ENCODE peak calls at places on chromosome 21, in seven cellular contexts. T is transverse colon, J is spleen, S is lower lobe of right lung, M is right lobe of liver, R is neural progenitor cell, C is chondrocyte. A is an unnamed sample.
A peak's percentile ranks its signal among the peaks of the same experiment; 100 is the strongest.

GRCh38 chr21:45494135-45494850 is 47.9 kb downstream of the SLC19A1 start:
- DNase-seq in M (peak; percentile 39), T (no peak), J (peak; percentile 49), C (peak; percentile 84), S (no peak), R (no peak), A (no peak)

GRCh38 chr21:35020446-35020845 is 28.7 kb downstream of the RUNX1 start:
- DNase-seq in R (no peak), M (no peak), S (no peak), T (no peak), J (peak; percentile 85), C (no peak), A (no peak)

GRCh38 chr21:37452222-37452621 is 85.6 kb downstream of the DYRK1A start:
- DNase-seq in R (no peak), S (no peak), J (no peak), T (no peak), C (no peak), M (no peak), A (no peak)

GRCh38 chr21:45386728-45387371 is 18.1 kb upstream of the COL18A1 start:
- DNase-seq in T (no peak), M (peak; percentile 50), J (peak; percentile 80), R (no peak), S (peak; percentile 44), C (peak; percentile 67), A (no peak)

GRCh38 chr21:26169611-26170470 is 729 bp downstream of the APP start:
- DNase-seq in S (peak; percentile 75), J (peak; percentile 92), M (peak; percentile 78), T (peak; percentile 64), R (peak; percentile 77), C (no peak), A (peak; percentile 78)

GRCh38 chr21:45521241-45521640 is 21.0 kb downstream of the SLC19A1 start:
- DNase-seq in M (no peak), C (no peak), S (no peak), J (no peak), T (no peak), R (no peak), A (no peak)

GRCh38 chr21:40548134-40548533 is 298.8 kb downstream of the DSCAM start:
- DNase-seq in S (no peak), R (peak; percentile 23), J (no peak), M (no peak), T (no peak), C (no peak), A (no peak)

GRCh38 chr21:32209580-32209979 is 69.3 kb downstream of the MIS18A start:
- DNase-seq in J (no peak), T (no peak), S (no peak), R (no peak), C (no peak), M (no peak), A (peak; percentile 15)

GRCh38 chr21:15895142-15896106 is 165.6 kb downstream of the USP25 start:
- DNase-seq in J (no peak), T (no peak), S (no peak), C (no peak), R (no peak), M (no peak), A (no peak)

GRCh38 chr21:26563977-26564503 is 9.0 kb downstream of the CYYR1 start:
- DNase-seq in S (no peak), C (no peak), J (no peak), T (no peak), R (no peak), M (no peak), A (no peak)

GRCh38 chr21:42232176-42232825 is 13.4 kb downstream of the ABCG1 start:
- DNase-seq in M (no peak), J (peak; percentile 80), S (peak; percentile 26), R (no peak), T (no peak), C (peak; percentile 32), A (no peak)

GRCh38 chr21:35163381-35163780 is 114.3 kb upstream of the RUNX1 start:
- DNase-seq in J (no peak), R (no peak), M (no peak), S (no peak), T (no peak), C (no peak), A (no peak)

GRCh38 chr21:17858764-17859163 is 39.6 kb upstream of the C21orf91 start:
- DNase-seq in T (no peak), C (no peak), S (no peak), J (no peak), M (no peak), R (peak; percentile 48), A (no peak)

GRCh38 chr21:36125513-36126121 is 9.3 kb upstream of the CBR3 start:
- DNase-seq in C (no peak), S (peak; percentile 69), T (peak; percentile 67), J (no peak), R (peak; percentile 53), M (no peak), A (no peak)

GRCh38 chr21:27024316-27024715 is 57.4 kb upstream of the ADAMTS5 start:
- DNase-seq in R (no peak), S (no peak), T (no peak), C (no peak), J (no peak), M (no peak), A (no peak)

DNA sequence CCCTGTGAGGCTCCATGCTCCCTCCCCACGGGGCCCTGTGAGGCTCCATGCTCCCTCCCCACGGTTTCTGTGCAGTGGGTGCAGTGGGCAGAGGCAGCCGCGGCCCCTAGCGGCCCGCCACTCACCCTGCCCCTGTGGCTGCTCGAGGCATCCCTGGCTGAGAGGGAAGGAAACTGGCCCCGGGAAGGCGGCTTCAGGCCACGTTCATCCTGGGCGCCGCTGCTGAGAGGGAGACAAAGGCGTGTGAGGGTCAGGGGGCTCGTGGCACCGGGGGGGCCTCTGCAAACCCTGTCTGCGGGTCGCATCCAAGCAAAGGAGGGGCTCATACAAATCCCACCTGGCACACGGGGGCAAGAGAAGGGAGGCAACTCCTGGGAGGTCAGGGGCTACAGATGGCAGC is 8.5 kb downstream of the CFAP410 start:
- DNase-seq in S (no peak), R (no peak), T (no peak), C (no peak), J (no peak), M (no peak), A (no peak)
- TF ChIP-seq CTCF in S (no peak), R (no peak), T (no peak), C (no peak), J (no peak), M (no peak), A (no peak)

GRCh38 chr21:21921410-21922232 is 923.4 kb downstream of the NCAM2 start:
- DNase-seq in T (no peak), S (no peak), M (no peak), R (peak; percentile 58), C (no peak), J (no peak), A (no peak)
- TF ChIP-seq CTCF in T (peak; percentile 49), S (peak; percentile 46), M (peak; percentile 70), R (peak; percentile 86), C (peak; percentile 88), J (peak; percentile 15), A (peak; percentile 77)

GRCh38 chr21:33650230-33650629 is 7.9 kb downstream of the ITSN1 start:
- DNase-seq in J (no peak), S (no peak), R (no peak), C (no peak), T (no peak), M (no peak), A (no peak)
- TF ChIP-seq CTCF in J (no peak), S (no peak), R (no peak), C (no peak), T (no peak), M (no peak), A (no peak)

GRCh38 chr21:44331209-44331608 is 8.0 kb downstream of the CFAP410 start:
- DNase-seq in C (no peak), T (no peak), J (no peak), M (no peak), S (no peak), R (no peak), A (no peak)
- TF ChIP-seq CTCF in C (no peak), T (no peak), J (no peak), M (no peak), S (no peak), R (no peak), A (no peak)

DNA sequence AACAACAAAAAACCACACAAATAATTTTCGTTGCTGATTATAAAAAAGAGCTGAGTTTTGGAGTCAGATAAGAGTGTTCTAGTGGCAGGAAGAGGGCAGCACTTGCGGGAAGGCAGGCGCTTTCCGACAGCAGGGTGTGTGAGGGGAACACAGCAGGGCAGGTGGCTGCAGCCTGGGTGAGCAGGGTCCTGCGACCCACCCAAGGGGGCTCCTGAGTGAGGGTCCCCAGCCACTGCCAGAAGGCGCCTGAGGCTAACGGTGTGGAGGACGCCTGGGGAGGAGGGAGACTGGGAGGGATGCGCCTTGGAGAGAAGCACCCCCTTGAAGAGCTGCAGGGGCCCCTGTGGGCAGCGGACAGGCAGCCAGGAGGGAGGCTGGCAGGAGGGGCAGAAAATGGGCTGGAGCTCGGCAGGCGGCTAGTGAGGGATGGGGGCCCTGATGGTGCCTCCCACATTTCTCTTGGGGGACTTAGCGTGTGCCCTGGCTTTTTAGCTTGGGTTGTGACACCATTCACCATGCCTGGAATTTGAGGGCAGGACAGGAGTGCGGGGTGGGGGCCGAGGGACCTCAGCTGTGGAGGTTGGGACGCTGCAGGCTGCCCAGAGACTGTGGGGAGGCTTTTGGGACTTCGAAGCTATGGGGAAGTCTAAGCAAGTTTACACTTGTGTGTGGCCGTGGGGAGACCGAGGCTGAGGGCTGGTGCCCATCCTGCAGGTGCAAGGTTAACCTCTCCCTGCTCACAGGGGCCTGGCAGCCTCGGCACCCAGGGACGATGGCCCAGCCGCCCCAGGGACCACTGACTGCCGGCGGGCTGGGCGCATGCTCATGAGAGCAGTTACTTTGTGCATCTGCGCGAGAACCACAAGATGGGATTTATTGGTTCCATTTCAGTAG is 111.4 kb downstream of the SIK1 start:
- DNase-seq in J (no peak), R (no peak), M (peak; percentile 48), S (no peak), T (no peak), C (no peak), A (no peak)
- TF ChIP-seq CTCF in J (no peak), R (no peak), M (no peak), S (no peak), T (no peak), C (peak; percentile 53), A (no peak)

DNA sequence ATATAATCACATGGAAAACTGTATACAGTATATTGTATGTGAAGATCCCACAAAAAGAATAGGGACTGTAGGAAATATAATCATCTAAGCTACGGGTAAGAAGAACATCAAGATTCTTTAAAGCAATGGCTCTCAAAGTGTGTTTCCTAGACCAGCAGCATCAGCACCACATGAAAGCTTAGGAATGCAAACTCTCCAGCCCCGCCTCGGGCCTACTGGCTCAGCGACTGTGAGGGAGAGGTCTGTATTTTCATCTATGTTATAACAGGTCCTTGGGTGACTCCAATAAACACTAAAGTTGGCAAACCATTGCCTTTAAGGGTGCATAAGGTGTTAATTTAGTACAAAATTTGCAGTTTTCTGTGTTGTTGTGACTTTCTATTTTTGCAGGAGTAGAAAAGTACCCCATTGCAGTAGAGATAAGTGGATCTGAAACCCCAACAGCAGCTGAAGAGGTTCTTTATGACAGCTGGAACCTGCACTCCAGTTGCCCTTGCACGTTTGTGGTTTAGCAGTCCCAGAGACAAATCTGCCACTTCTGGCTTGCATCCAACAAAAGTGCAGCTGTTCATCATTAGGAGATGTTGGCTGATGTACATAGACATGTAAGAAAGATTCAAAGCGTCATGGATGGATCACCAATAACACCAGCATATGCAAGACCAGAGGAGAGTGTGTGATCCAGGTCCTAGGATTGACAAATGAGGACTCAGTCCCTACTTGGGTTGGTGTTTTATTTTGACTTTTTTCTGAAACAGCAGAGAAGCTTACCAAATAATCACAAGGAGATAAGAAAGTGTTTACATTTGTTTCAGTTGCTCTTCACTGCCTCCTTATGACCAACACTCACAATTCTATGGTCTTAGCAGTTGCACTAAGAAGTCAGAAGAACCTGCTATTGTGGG is 15.9 kb upstream of the IFNAR1 start:
- DNase-seq in J (no peak), R (no peak), M (no peak), T (peak; percentile 71), C (no peak), S (no peak), A (no peak)
- TF ChIP-seq CTCF in J (no peak), R (no peak), M (peak; percentile 6), T (no peak), C (peak; percentile 28), S (no peak), A (no peak)